ENCODE peak calls at places on chromosomes 1 and 21, in nine cellular contexts. One of them, this sample, is unnamed.

GRCh38 chr1:42506576-42506975 is 43.5 kb downstream of the CCDC30 start:
- DNase-seq in activated CD4-positive, alpha-beta T cell treated with anti-CD3 and anti-CD28 coated beads for 24 hours: no peak
- DNase-seq in substantia nigra: no peak
- DNase-seq in Daoy: no peak
- DNase-seq in sciatic nerve: no peak
- DNase-seq in stomach: no peak
- DNase-seq in aorta: no peak
- DNase-seq in CD4-positive, alpha-beta T cell: no peak
- DNase-seq in AG09309: no peak
- DNase-seq in this sample: no peak

GRCh38 chr1:17866451-17867029 is 111.4 kb downstream of the ACTL8 start:
- DNase-seq in activated CD4-positive, alpha-beta T cell treated with anti-CD3 and anti-CD28 coated beads for 24 hours: no peak
- DNase-seq in substantia nigra: no peak
- DNase-seq in Daoy: peak; percentile 88
- DNase-seq in sciatic nerve: no peak
- DNase-seq in stomach: no peak
- DNase-seq in aorta: no peak
- DNase-seq in CD4-positive, alpha-beta T cell: no peak
- DNase-seq in AG09309: peak; percentile 75
- DNase-seq in this sample: no peak

GRCh38 chr1:35894183-35894582 is 11.2 kb downstream of the AGO1 start:
- DNase-seq in activated CD4-positive, alpha-beta T cell treated with anti-CD3 and anti-CD28 coated beads for 24 hours: no peak
- DNase-seq in substantia nigra: no peak
- DNase-seq in Daoy: peak; percentile 52
- DNase-seq in sciatic nerve: no peak
- DNase-seq in stomach: no peak
- DNase-seq in aorta: peak; percentile 71
- DNase-seq in CD4-positive, alpha-beta T cell: no peak
- DNase-seq in AG09309: no peak
- DNase-seq in this sample: no peak

GRCh38 chr1:90763506-90763905 is 46.4 kb upstream of the BARHL2 start:
- DNase-seq in activated CD4-positive, alpha-beta T cell treated with anti-CD3 and anti-CD28 coated beads for 24 hours: no peak
- DNase-seq in substantia nigra: no peak
- DNase-seq in Daoy: no peak
- DNase-seq in sciatic nerve: no peak
- DNase-seq in stomach: no peak
- DNase-seq in aorta: no peak
- DNase-seq in CD4-positive, alpha-beta T cell: no peak
- DNase-seq in AG09309: no peak
- DNase-seq in this sample: no peak

GRCh38 chr1:237500566-237500965 is 390.2 kb downstream of the ZP4 start:
- DNase-seq in activated CD4-positive, alpha-beta T cell treated with anti-CD3 and anti-CD28 coated beads for 24 hours: no peak
- DNase-seq in substantia nigra: no peak
- DNase-seq in Daoy: no peak
- DNase-seq in sciatic nerve: no peak
- DNase-seq in stomach: no peak
- DNase-seq in aorta: no peak
- DNase-seq in CD4-positive, alpha-beta T cell: no peak
- DNase-seq in AG09309: no peak
- DNase-seq in this sample: no peak

GRCh38 chr1:21157054-21157453 is 19.6 kb downstream of the EIF4G3 start:
- DNase-seq in activated CD4-positive, alpha-beta T cell treated with anti-CD3 and anti-CD28 coated beads for 24 hours: no peak
- DNase-seq in substantia nigra: no peak
- DNase-seq in Daoy: no peak
- DNase-seq in sciatic nerve: no peak
- DNase-seq in stomach: no peak
- DNase-seq in aorta: no peak
- DNase-seq in CD4-positive, alpha-beta T cell: no peak
- DNase-seq in AG09309: no peak
- DNase-seq in this sample: no peak

GRCh38 chr1:228317411-228317828 is 89.2 kb downstream of the TRIM11 start:
- DNase-seq in activated CD4-positive, alpha-beta T cell treated with anti-CD3 and anti-CD28 coated beads for 24 hours: no peak
- DNase-seq in substantia nigra: no peak
- DNase-seq in Daoy: no peak
- DNase-seq in sciatic nerve: no peak
- DNase-seq in stomach: no peak
- DNase-seq in aorta: peak; percentile 39
- DNase-seq in CD4-positive, alpha-beta T cell: no peak
- DNase-seq in AG09309: no peak
- DNase-seq in this sample: no peak

GRCh38 chr21:42158846-42159245 is 60.1 kb upstream of the ABCG1 start:
- DNase-seq in activated CD4-positive, alpha-beta T cell treated with anti-CD3 and anti-CD28 coated beads for 24 hours: no peak
- DNase-seq in substantia nigra: no peak
- DNase-seq in Daoy: no peak
- DNase-seq in sciatic nerve: no peak
- DNase-seq in stomach: no peak
- DNase-seq in aorta: no peak
- DNase-seq in CD4-positive, alpha-beta T cell: no peak
- DNase-seq in AG09309: no peak
- DNase-seq in this sample: no peak

This sample was measured in neuronal stem cell.